ENCODE peak calls at places on chromosomes 3 and 15, in five cellular contexts. One of them, this sample, is unnamed.

GRCh38 chr3:46215810-46216414 is 7.8 kb upstream of the CCR1 start:
- DNase-seq in HepG2: peak; percentile 35
- DNase-seq in GM12878: no peak
- DNase-seq in H1: no peak
- DNase-seq in K562: no peak
- DNase-seq in this sample: no peak

GRCh38 chr3:171234298-171235020 is 207.9 kb upstream of the SLC2A2 start:
- DNase-seq in HepG2: no peak
- DNase-seq in GM12878: no peak
- DNase-seq in H1: no peak
- DNase-seq in K562: no peak
- DNase-seq in this sample: no peak

GRCh38 chr3:142237891-142238290 is 12.5 kb upstream of the GK5 start:
- DNase-seq in HepG2: no peak
- DNase-seq in GM12878: no peak
- DNase-seq in H1: no peak
- DNase-seq in K562: no peak
- DNase-seq in this sample: no peak

GRCh38 chr15:22884344-22884743 is 45.9 kb downstream of the NIPA2 start:
- DNase-seq in HepG2: peak; percentile 7
- DNase-seq in GM12878: no peak
- DNase-seq in H1: no peak
- DNase-seq in K562: no peak
- DNase-seq in this sample: no peak

GRCh38 chr3:25380222-25380739 is 47.8 kb upstream of the RARB start:
- DNase-seq in HepG2: no peak
- DNase-seq in GM12878: no peak
- DNase-seq in H1: no peak
- DNase-seq in K562: no peak
- DNase-seq in this sample: no peak

GRCh38 chr3:5022966-5023776 is 43.9 kb downstream of the BHLHE40 start:
- DNase-seq in HepG2: peak; percentile 73
- DNase-seq in GM12878: no peak
- DNase-seq in H1: no peak
- DNase-seq in K562: peak; percentile 89
- DNase-seq in this sample: peak; percentile 97

GRCh38 chr3:23254287-23254686 is 51.2 kb downstream of the UBE2E2 start:
- DNase-seq in HepG2: no peak
- DNase-seq in GM12878: no peak
- DNase-seq in H1: no peak
- DNase-seq in K562: no peak
- DNase-seq in this sample: no peak

GRCh38 chr15:60787737-60788513 is 309.0 kb upstream of the ICE2 start:
- DNase-seq in HepG2: no peak
- DNase-seq in GM12878: no peak
- DNase-seq in H1: no peak
- DNase-seq in K562: peak; percentile 8
- DNase-seq in this sample: no peak

GRCh38 chr3:58861551-58861950 is 188.3 kb downstream of the CFAP20DC start:
- DNase-seq in HepG2: no peak
- DNase-seq in GM12878: no peak
- DNase-seq in H1: no peak
- DNase-seq in K562: no peak
- DNase-seq in this sample: no peak

GRCh38 chr3:167669699-167670098 is 16.0 kb upstream of the WDR49 start:
- DNase-seq in HepG2: no peak
- DNase-seq in GM12878: no peak
- DNase-seq in H1: no peak
- DNase-seq in K562: no peak
- DNase-seq in this sample: no peak

GRCh38 chr3:189041482-189042090 is 130.2 kb upstream of the TPRG1 start:
- DNase-seq in HepG2: peak; percentile 58
- DNase-seq in GM12878: peak; percentile 19
- DNase-seq in H1: peak; percentile 69
- DNase-seq in K562: no peak
- DNase-seq in this sample: peak; percentile 51

GRCh38 chr3:171831936-171832335 is 11.2 kb upstream of the TMEM212 start:
- DNase-seq in HepG2: no peak
- DNase-seq in GM12878: no peak
- DNase-seq in H1: no peak
- DNase-seq in K562: no peak
- DNase-seq in this sample: no peak

GRCh38 chr15:71440479-71441071 is 325.3 kb downstream of the THSD4 start:
- DNase-seq in HepG2: peak; percentile 27
- DNase-seq in GM12878: peak; percentile 23
- DNase-seq in H1: no peak
- DNase-seq in K562: no peak
- DNase-seq in this sample: peak; percentile 68

GRCh38 chr3:41660510-41660909 is 301.4 kb downstream of the ULK4 start:
- DNase-seq in HepG2: peak; percentile 9
- DNase-seq in GM12878: no peak
- DNase-seq in H1: no peak
- DNase-seq in K562: no peak
- DNase-seq in this sample: no peak

GRCh38 chr3:67044295-67044694 is 46.2 kb downstream of the KBTBD8 start:
- DNase-seq in HepG2: no peak
- DNase-seq in GM12878: no peak
- DNase-seq in H1: no peak
- DNase-seq in K562: no peak
- DNase-seq in this sample: no peak

GRCh38 chr15:69806287-69806915 is 291.3 kb downstream of the TLE3 start:
- DNase-seq in HepG2: no peak
- DNase-seq in GM12878: no peak
- DNase-seq in H1: no peak
- DNase-seq in K562: no peak
- DNase-seq in this sample: no peak

GRCh38 chr3:45106874-45107273 is 39.3 kb downstream of the CDCP1 start:
- DNase-seq in HepG2: no peak
- DNase-seq in GM12878: no peak
- DNase-seq in H1: no peak
- DNase-seq in K562: no peak
- DNase-seq in this sample: no peak

GRCh38 chr3:29072626-29073025 is 208.2 kb upstream of the RBMS3 start:
- DNase-seq in HepG2: no peak
- DNase-seq in GM12878: no peak
- DNase-seq in H1: no peak
- DNase-seq in K562: no peak
- DNase-seq in this sample: no peak

GRCh38 chr3:195873971-195874370 is 34.4 kb downstream of the TNK2 start:
- DNase-seq in HepG2: no peak
- DNase-seq in GM12878: no peak
- DNase-seq in H1: no peak
- DNase-seq in K562: no peak
- DNase-seq in this sample: no peak

GRCh38 chr3:190026154-190026553 is 94.5 kb downstream of the P3H2 start:
- DNase-seq in HepG2: no peak
- DNase-seq in GM12878: no peak
- DNase-seq in H1: no peak
- DNase-seq in K562: no peak
- DNase-seq in this sample: no peak

GRCh38 chr3:23495507-23495906 is 292.4 kb downstream of the UBE2E2 start:
- DNase-seq in HepG2: no peak
- DNase-seq in GM12878: no peak
- DNase-seq in H1: no peak
- DNase-seq in K562: no peak
- DNase-seq in this sample: no peak

GRCh38 chr3:107627962-107628542 is 105.3 kb downstream of the BBX start:
- DNase-seq in HepG2: no peak
- DNase-seq in GM12878: no peak
- DNase-seq in H1: no peak
- DNase-seq in K562: no peak
- DNase-seq in this sample: no peak

GRCh38 chr15:94225616-94226015 is 5.7 kb upstream of the MCTP2 start:
- DNase-seq in HepG2: no peak
- DNase-seq in GM12878: no peak
- DNase-seq in H1: no peak
- DNase-seq in K562: no peak
- DNase-seq in this sample: no peak

GRCh38 chr3:141430326-141430725 is 56.5 kb upstream of the RASA2 start:
- DNase-seq in HepG2: no peak
- DNase-seq in GM12878: no peak
- DNase-seq in H1: no peak
- DNase-seq in K562: no peak
- DNase-seq in this sample: no peak

GRCh38 chr15:32957219-32957618 is 237.3 kb downstream of the FMN1 start:
- DNase-seq in HepG2: no peak
- DNase-seq in GM12878: no peak
- DNase-seq in H1: no peak
- DNase-seq in K562: no peak
- DNase-seq in this sample: no peak

GRCh38 chr15:67914537-67915373 is 74.9 kb upstream of the RNU6-1 start:
- DNase-seq in HepG2: peak; percentile 65
- DNase-seq in GM12878: no peak
- DNase-seq in H1: peak; percentile 47
- DNase-seq in K562: peak; percentile 44
- DNase-seq in this sample: no peak

GRCh38 chr3:1561397-1561796 is 468.6 kb downstream of the CNTN6 start:
- DNase-seq in HepG2: no peak
- DNase-seq in GM12878: no peak
- DNase-seq in H1: no peak
- DNase-seq in K562: no peak
- DNase-seq in this sample: no peak

DNA sequence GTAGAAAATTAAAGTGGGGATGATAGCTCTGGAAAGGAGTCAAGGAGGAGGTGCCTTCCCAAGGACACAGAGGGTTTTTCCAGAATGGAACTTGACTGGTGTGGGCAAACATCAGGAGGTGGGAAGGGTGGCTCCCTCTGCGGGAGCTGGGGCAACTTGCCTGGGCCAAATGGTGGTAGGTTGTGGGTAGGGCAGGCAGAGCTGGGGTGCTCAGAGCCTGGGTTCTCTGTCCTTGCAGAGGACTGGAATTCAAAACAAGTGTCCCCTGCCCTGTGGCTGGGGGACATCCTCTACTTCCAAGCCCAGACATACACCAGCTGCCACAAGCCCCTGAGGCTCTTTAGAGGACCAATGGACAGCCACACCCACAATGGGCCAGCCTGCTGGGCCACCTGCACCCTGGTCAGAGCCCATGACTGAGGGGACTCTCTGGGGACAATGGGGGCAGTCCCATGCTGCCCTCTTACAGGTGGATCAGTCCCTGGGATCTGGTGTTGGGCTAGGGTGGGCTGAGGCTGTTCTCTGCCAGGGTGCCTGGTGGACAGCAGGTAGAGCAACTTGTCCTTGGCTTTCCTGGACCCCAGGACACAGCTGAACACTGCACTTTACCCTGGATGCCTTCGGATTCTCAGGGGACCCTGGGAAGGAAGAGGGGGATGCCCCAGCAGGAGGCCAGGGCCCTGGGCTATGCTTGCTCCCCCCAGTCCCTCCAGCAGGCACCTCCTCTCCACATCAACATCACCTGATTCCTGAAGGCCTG is 38.6 kb upstream of the CSPG4 start:
- DNase-seq in HepG2: no peak
- DNase-seq in GM12878: no peak
- DNase-seq in H1: no peak
- DNase-seq in K562: no peak
- DNase-seq in this sample: no peak
- TF ChIP-seq SP1 in HepG2: no peak
- TF ChIP-seq SP1 in GM12878: no peak
- TF ChIP-seq SP1 in H1: no peak
- TF ChIP-seq SP1 in K562: no peak
- TF ChIP-seq SP1 in this sample: no peak

GRCh38 chr3:53134631-53135232 is 4.5 kb upstream of the RFT1 start:
- DNase-seq in HepG2: peak; percentile 61
- DNase-seq in GM12878: no peak
- DNase-seq in H1: peak; percentile 78
- DNase-seq in K562: peak; percentile 48
- DNase-seq in this sample: peak; percentile 56

GRCh38 chr3:53139833-53140574 is 9.8 kb upstream of the RFT1 start:
- DNase-seq in HepG2: no peak
- DNase-seq in GM12878: no peak
- DNase-seq in H1: no peak
- DNase-seq in K562: no peak
- DNase-seq in this sample: no peak

GRCh38 chr3:53140575-53141467 is 10.6 kb upstream of the RFT1 start:
- DNase-seq in HepG2: no peak
- DNase-seq in GM12878: no peak
- DNase-seq in H1: no peak
- DNase-seq in K562: no peak
- DNase-seq in this sample: no peak

GRCh38 chr3:53137835-53138446 is 7.7 kb upstream of the RFT1 start:
- DNase-seq in HepG2: no peak
- DNase-seq in GM12878: no peak
- DNase-seq in H1: no peak
- DNase-seq in K562: no peak
- DNase-seq in this sample: no peak

GRCh38 chr3:53137221-53137620 is 7.0 kb upstream of the RFT1 start:
- DNase-seq in HepG2: no peak
- DNase-seq in GM12878: no peak
- DNase-seq in H1: no peak
- DNase-seq in K562: no peak
- DNase-seq in this sample: no peak
- TF ChIP-seq SIN3A in HepG2: no peak
- TF ChIP-seq SIN3A in GM12878: no peak
- TF ChIP-seq SIN3A in H1: no peak
- TF ChIP-seq SIN3A in K562: no peak
- TF ChIP-seq SIN3A in this sample: no peak

DNA sequence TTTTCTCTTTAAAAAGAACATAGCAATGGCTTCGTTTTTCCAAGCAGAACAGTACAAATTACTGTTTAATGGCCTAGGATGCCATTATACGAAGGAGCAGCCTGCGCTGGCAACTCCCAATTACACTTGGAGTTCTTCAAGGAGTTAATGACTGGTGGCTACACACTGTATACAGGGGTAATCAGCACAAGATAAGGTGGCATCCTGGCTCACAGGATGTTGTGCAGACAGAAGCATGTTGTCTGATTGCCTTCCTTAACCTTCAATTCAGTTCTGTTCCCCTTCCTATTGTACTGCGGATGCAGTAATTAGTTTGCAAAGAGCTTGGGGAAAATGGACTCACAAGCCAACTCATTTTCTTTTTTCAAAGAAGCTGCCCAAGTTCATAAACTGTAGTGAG is 250.6 kb upstream of the ROBO2 start:
- DNase-seq in HepG2: no peak
- DNase-seq in GM12878: no peak
- DNase-seq in H1: no peak
- DNase-seq in K562: no peak
- DNase-seq in this sample: no peak
- H3K4me3 ChIP-seq in HepG2: no peak overlapping the region
- H3K4me3 ChIP-seq in GM12878: no peak overlapping the region
- H3K4me3 ChIP-seq in H1: no peak overlapping the region
- H3K4me3 ChIP-seq in K562: no peak overlapping the region
- H3K4me3 ChIP-seq in this sample: no peak overlapping the region

GRCh38 chr3:37711721-37712120 is 150.0 kb upstream of the CTDSPL start:
- DNase-seq in HepG2: no peak
- DNase-seq in GM12878: no peak
- DNase-seq in H1: no peak
- DNase-seq in K562: no peak
- DNase-seq in this sample: no peak

GRCh38 chr3:37715358-37715757 is 146.3 kb upstream of the CTDSPL start:
- DNase-seq in HepG2: no peak
- DNase-seq in GM12878: no peak
- DNase-seq in H1: no peak
- DNase-seq in K562: no peak
- DNase-seq in this sample: no peak

GRCh38 chr3:37712387-37712786 is 149.3 kb upstream of the CTDSPL start:
- DNase-seq in HepG2: no peak
- DNase-seq in GM12878: no peak
- DNase-seq in H1: no peak
- DNase-seq in K562: no peak
- DNase-seq in this sample: no peak

GRCh38 chr3:37713820-37714204 is 147.9 kb upstream of the CTDSPL start:
- DNase-seq in HepG2: no peak
- DNase-seq in GM12878: no peak
- DNase-seq in H1: no peak
- DNase-seq in K562: no peak
- DNase-seq in this sample: no peak

GRCh38 chr3:37712918-37713819 is 148.5 kb upstream of the CTDSPL start:
- DNase-seq in HepG2: no peak
- DNase-seq in GM12878: no peak
- DNase-seq in H1: no peak
- DNase-seq in K562: no peak
- DNase-seq in this sample: no peak
- TF ChIP-seq SP1 in HepG2: no peak
- TF ChIP-seq SP1 in GM12878: no peak
- TF ChIP-seq SP1 in H1: no peak
- TF ChIP-seq SP1 in K562: no peak
- TF ChIP-seq SP1 in this sample: no peak